ENCODE peak calls at places on chromosomes 13 and 19, in five cellular contexts. G, A, Z, T and X are unnamed samples.

GRCh38 chr13:67267136-67267535 is 37.0 kb upstream of the PCDH9 start:
- DNase-seq in G (no peak), A (no peak), Z (no peak), T (no peak), X (no peak)

GRCh38 chr19:44731081-44731480 is 17.4 kb upstream of the BCL3 start:
- DNase-seq in G (no peak), A (no peak), Z (no peak), T (no peak), X (no peak)

GRCh38 chr19:11463391-11463790 is 17.5 kb downstream of the ELAVL3 start:
- DNase-seq in G (no peak), A (no peak), Z (no peak), T (no peak), X (no peak)

GRCh38 chr13:97257800-97258799 is 36.0 kb downstream of the MBNL2 start:
- DNase-seq in G (no peak), A (peak; percentile 50), Z (no peak), T (no peak), X (no peak)

GRCh38 chr19:54653181-54653809 is 9.5 kb upstream of the LILRB4 start:
- DNase-seq in G (no peak), A (no peak), Z (no peak), T (no peak), X (no peak)

GRCh38 chr19:13149628-13150186 is 468 bp downstream of the STX10 start:
- DNase-seq in G (no peak), A (peak; percentile 72), Z (peak; percentile 55), T (no peak), X (peak; percentile 62)

GRCh38 chr13:49559006-49559405 is 26.4 kb downstream of the RCBTB1 start:
- DNase-seq in G (no peak), A (no peak), Z (no peak), T (no peak), X (no peak)

GRCh38 chr19:18417250-18418033 is 1.8 kb upstream of the SSBP4 start:
- DNase-seq in G (no peak), A (peak; percentile 88), Z (peak; percentile 74), T (peak; percentile 63), X (peak; percentile 73)

GRCh38 chr19:49058592-49058991 is 1.0 kb upstream of the CGB7 start:
- DNase-seq in G (no peak), A (peak; percentile 29), Z (no peak), T (no peak), X (no peak)

GRCh38 chr13:37097008-37097579 is 8.4 kb downstream of the CSNK1A1L start:
- DNase-seq in G (no peak), A (no peak), Z (no peak), T (no peak), X (no peak)

GRCh38 chr13:30052127-30052526 is 201.7 kb upstream of the UBL3 start:
- DNase-seq in G (no peak), A (peak; percentile 14), Z (no peak), T (no peak), X (no peak)
- TF ChIP-seq CTCF in G (no peak), A (peak; percentile 39), Z (no peak), T (no peak), X (no peak)

GRCh38 chr19:37226248-37226647 is 8.2 kb downstream of the ZNF383 start:
- DNase-seq in G (no peak), A (no peak), Z (no peak), T (no peak), X (no peak)

DNA sequence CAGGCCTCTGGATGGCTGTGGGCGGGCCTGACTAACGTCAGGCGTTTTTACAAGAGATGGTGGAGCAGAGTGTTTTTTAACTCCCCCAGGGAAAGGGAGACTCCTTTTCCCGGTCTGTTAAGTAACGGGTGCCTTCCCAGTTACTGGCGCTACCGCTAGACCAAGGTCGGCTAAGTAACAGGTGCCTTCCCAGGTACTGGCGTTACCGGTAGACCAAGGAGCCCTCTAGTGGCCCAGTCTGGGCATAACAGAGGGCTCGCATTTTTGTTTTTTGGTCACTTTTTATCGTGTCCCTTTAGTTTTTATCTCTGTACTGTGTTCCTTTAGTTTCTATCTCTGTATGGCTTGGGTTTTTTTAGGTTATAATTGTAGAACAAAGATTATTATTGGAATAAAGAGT is 10.0 kb downstream of the ZNF383 start:
- DNase-seq in G (no peak), A (peak; percentile 42), Z (peak; percentile 58), T (no peak), X (no peak)
- TF ChIP-seq CTCF in G (no peak), A (peak; percentile 74), Z (peak; percentile 65), T (peak; percentile 13), X (no peak)

DNA sequence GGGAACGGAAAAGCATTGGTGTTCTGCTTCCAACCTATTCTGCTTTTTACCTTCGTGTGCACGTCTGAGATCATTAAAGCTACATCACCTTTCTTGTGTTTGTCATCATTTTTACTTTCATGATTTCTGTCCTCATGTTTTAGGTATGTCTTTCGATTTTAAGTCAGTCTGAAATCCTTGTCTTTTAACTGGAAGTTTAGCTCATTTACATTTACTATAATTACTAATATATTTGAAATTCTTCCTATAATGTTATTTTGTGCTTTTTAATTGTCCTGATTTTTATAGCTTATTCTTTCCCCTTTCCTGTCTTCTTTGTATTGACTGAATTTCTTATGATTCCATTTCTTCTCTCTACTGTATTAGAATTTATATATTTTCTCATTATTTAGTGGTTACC is 19.2 kb upstream of the ASPDH start:
- DNase-seq in G (no peak), A (no peak), Z (no peak), T (no peak), X (no peak)
- TF ChIP-seq CTCF in G (no peak), A (no peak), Z (no peak), T (no peak), X (no peak)

DNA sequence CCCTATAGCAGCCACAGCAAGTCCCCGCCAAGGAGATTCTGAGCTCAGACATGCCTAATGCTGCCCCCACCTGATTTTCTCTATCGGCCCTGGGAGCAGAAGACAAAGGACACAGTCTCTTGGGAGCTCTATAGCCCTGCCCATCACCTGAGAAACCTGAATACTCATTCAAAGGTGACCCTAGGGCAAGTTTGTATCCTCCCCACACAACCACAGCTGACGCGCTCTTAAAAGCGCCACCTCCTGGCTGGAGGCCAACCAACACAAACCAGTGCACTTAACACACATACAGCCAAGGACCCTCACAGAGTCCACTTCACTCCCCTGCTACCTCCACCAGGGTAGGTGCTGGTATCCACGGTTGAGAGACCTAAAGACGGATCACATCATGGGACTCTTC is 8.8 kb upstream of the IGFL4 start:
- DNase-seq in G (no peak), A (no peak), Z (peak; percentile 22), T (no peak), X (no peak)
- TF ChIP-seq CTCF in G (no peak), A (peak; percentile 22), Z (no peak), T (no peak), X (no peak)

GRCh38 chr13:60755380-60756163 is 358.6 kb downstream of the TDRD3 start:
- DNase-seq in G (no peak), A (peak; percentile 66), Z (no peak), T (no peak), X (no peak)
- TF ChIP-seq CTCF in G (no peak), A (peak; percentile 45), Z (no peak), T (no peak), X (peak; percentile 15)

GRCh38 chr19:3359850-3360493 is 6.4 kb upstream of the NFIC start:
- DNase-seq in G (peak; percentile 58), A (no peak), Z (no peak), T (no peak), X (no peak)

GRCh38 chr19:3361384-3362216 is 4.8 kb upstream of the NFIC start:
- DNase-seq in G (no peak), A (no peak), Z (peak; percentile 53), T (no peak), X (no peak)

GRCh38 chr19:3358919-3359849 is 7.2 kb upstream of the NFIC start:
- DNase-seq in G (peak; percentile 60), A (peak; percentile 60), Z (peak; percentile 61), T (peak; percentile 40), X (no peak)

GRCh38 chr19:3362217-3362907 is 4.0 kb upstream of the NFIC start:
- DNase-seq in G (no peak), A (no peak), Z (no peak), T (no peak), X (no peak)

GRCh38 chr19:3360494-3361383 is 5.6 kb upstream of the NFIC start:
- DNase-seq in G (peak; percentile 80), A (peak; percentile 45), Z (peak; percentile 81), T (peak; percentile 70), X (no peak)
- TF ChIP-seq CTCF in G (no peak), A (no peak), Z (peak; percentile 13), T (no peak), X (no peak)

DNA sequence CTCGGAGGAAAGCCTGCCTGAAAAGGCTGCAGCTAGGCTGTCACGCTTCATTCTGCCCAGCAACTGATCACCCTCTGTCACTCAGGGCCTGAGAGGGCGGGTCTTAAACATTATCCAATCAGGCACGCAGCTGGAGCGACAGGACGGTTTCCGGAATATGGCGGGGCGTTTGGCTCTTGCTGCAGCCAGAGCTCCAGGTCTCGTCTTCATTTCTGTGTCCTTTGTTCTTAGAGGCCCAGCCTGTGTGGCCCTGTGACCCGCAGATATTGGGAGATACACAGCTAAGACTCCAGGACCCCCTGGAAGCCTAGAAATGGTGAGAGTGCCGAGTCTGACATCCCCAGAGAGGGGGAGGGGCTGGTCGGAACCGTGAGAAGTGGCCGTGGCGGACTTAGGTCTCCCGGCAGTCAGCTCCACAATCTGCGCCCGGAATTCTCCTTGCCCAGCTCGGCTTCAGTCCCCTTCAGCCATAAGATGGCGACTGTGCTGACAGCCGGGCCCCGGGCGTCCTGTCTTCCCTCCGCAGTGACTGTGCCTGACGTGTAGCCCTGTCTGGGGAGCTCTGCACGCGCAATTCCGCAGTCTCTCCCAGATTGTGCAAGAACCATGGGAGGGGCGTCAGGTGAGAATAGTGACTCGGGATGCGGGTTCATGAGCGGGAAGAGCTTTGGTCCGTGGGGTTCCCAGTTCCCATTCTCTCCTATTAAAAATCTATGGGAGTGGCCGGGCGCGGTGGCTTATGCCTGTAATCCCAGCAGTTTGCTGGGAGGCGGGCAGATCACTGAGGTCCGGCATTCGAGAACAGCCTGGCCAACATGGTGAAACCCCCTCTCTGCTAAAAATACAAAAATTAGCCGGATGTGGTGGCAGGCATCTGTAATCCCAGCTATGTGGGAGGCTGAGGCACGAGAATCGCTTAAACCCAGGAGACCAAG is at the start of gene ZNF429:
- DNase-seq in G (peak; percentile 73), A (peak; percentile 97), Z (peak; percentile 98), T (peak; percentile 91), X (peak; percentile 86)
- TF ChIP-seq CTCF in G (no peak), A (no peak), Z (no peak), T (no peak), X (no peak)

GRCh38 chr19:40741527-40742390 is 8.5 kb downstream of the ACTMAP start:
- DNase-seq in G (no peak), A (no peak), Z (no peak), T (no peak), X (no peak)
- TF ChIP-seq CTCF in G (no peak), A (no peak), Z (no peak), T (no peak), X (no peak)

DNA sequence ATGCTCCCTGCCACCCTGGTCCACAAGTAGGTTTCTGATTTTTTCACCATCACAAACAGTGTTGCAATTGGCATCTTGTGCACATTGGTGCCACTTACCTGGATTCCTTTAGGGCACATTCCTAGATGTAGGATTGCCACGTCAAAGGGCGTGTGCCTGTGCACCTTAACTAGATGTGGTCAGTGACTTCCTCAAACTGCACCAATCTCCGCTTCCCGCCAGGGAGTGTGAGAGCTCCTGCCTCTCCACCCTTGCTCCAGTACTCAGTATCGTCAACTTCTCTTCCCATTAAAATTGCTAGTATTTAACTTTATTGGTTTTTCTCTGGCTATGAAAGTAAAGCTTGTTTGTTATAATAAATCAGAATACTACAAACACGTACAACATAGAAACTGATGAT is 23.2 kb downstream of the CCNE1 start:
- DNase-seq in G (no peak), A (no peak), Z (no peak), T (no peak), X (no peak)
- TF ChIP-seq CTCF in G (no peak), A (no peak), Z (no peak), T (no peak), X (no peak)